ENCODE peak calls at places on chromosomes 13 and 19, in six cellular contexts. One of them, this sample, is unnamed.
A peak's percentile ranks its signal among the peaks of the same experiment; 100 is the strongest.

GRCh38 chr13:39631307-39631706 is 24.2 kb upstream of the COG6 start:
- DNase-seq in tibial artery: no peak
- DNase-seq in neural progenitor cell: no peak
- DNase-seq in adrenal gland: no peak
- DNase-seq in mammary epithelial cell: no peak
- DNase-seq in breast epithelium: no peak
- DNase-seq in this sample: no peak

GRCh38 chr19:54633401-54633800 is 3.1 kb downstream of the LILRB1 start:
- DNase-seq in tibial artery: no peak
- DNase-seq in neural progenitor cell: no peak
- DNase-seq in adrenal gland: no peak
- DNase-seq in mammary epithelial cell: no peak
- DNase-seq in breast epithelium: no peak
- DNase-seq in this sample: no peak

GRCh38 chr19:44611812-44612295 is 1.5 kb upstream of the IGSF23 start:
- DNase-seq in tibial artery: no peak
- DNase-seq in neural progenitor cell: no peak
- DNase-seq in adrenal gland: no peak
- DNase-seq in mammary epithelial cell: no peak
- DNase-seq in breast epithelium: no peak
- DNase-seq in this sample: no peak

GRCh38 chr13:76048675-76049396 is 412.7 kb downstream of the LMO7 start:
- DNase-seq in tibial artery: no peak
- DNase-seq in neural progenitor cell: no peak
- DNase-seq in adrenal gland: no peak
- DNase-seq in mammary epithelial cell: no peak
- DNase-seq in breast epithelium: no peak
- DNase-seq in this sample: no peak

GRCh38 chr13:76808927-76809326 is 77.3 kb downstream of the KCTD12 start:
- DNase-seq in tibial artery: no peak
- DNase-seq in neural progenitor cell: no peak
- DNase-seq in adrenal gland: no peak
- DNase-seq in mammary epithelial cell: no peak
- DNase-seq in breast epithelium: no peak
- DNase-seq in this sample: no peak

GRCh38 chr13:57918913-57919312 is 287.4 kb downstream of the PCDH17 start:
- DNase-seq in tibial artery: no peak
- DNase-seq in neural progenitor cell: no peak
- DNase-seq in adrenal gland: no peak
- DNase-seq in mammary epithelial cell: no peak
- DNase-seq in breast epithelium: no peak
- DNase-seq in this sample: no peak

GRCh38 chr19:49432141-49433073 is 7.2 kb downstream of the GFY start:
- DNase-seq in tibial artery: no peak
- DNase-seq in neural progenitor cell: peak; percentile 75
- DNase-seq in adrenal gland: no peak
- DNase-seq in mammary epithelial cell: no peak
- DNase-seq in breast epithelium: no peak
- DNase-seq in this sample: no peak

GRCh38 chr19:33641956-33642498 is 20.3 kb downstream of the CHST8 start:
- DNase-seq in tibial artery: no peak
- DNase-seq in neural progenitor cell: no peak
- DNase-seq in adrenal gland: no peak
- DNase-seq in mammary epithelial cell: no peak
- DNase-seq in breast epithelium: no peak
- DNase-seq in this sample: no peak

GRCh38 chr19:29672933-29673336 is 7.7 kb downstream of the PLEKHF1 start:
- DNase-seq in tibial artery: no peak
- DNase-seq in neural progenitor cell: no peak
- DNase-seq in adrenal gland: no peak
- DNase-seq in mammary epithelial cell: no peak
- DNase-seq in breast epithelium: peak; percentile 46
- DNase-seq in this sample: no peak

GRCh38 chr19:31595521-31595920 is 246.3 kb upstream of the TSHZ3 start:
- DNase-seq in tibial artery: no peak
- DNase-seq in neural progenitor cell: no peak
- DNase-seq in adrenal gland: no peak
- DNase-seq in mammary epithelial cell: no peak
- DNase-seq in breast epithelium: no peak
- DNase-seq in this sample: no peak

GRCh38 chr13:31409678-31410356 is 210.0 kb downstream of the B3GLCT start:
- DNase-seq in tibial artery: no peak
- DNase-seq in neural progenitor cell: peak; percentile 26
- DNase-seq in adrenal gland: no peak
- DNase-seq in mammary epithelial cell: peak; percentile 3
- DNase-seq in breast epithelium: no peak
- DNase-seq in this sample: no peak

GRCh38 chr13:29654807-29655547 is 59.5 kb upstream of the SLC7A1 start:
- DNase-seq in tibial artery: no peak
- DNase-seq in neural progenitor cell: no peak
- DNase-seq in adrenal gland: no peak
- DNase-seq in mammary epithelial cell: peak; percentile 66
- DNase-seq in breast epithelium: no peak
- DNase-seq in this sample: no peak

GRCh38 chr13:113546571-113547247 is 37.8 kb upstream of the TFDP1 start:
- DNase-seq in tibial artery: peak; percentile 36
- DNase-seq in neural progenitor cell: no peak
- DNase-seq in adrenal gland: no peak
- DNase-seq in mammary epithelial cell: no peak
- DNase-seq in breast epithelium: peak; percentile 47
- DNase-seq in this sample: no peak

GRCh38 chr19:32404939-32405430 is 585 bp upstream of the DPY19L3 start:
- DNase-seq in tibial artery: peak; percentile 59
- DNase-seq in neural progenitor cell: peak; percentile 84
- DNase-seq in adrenal gland: peak; percentile 79
- DNase-seq in mammary epithelial cell: no peak
- DNase-seq in breast epithelium: peak; percentile 78
- DNase-seq in this sample: peak; percentile 58

GRCh38 chr19:43749898-43750297 is 4.9 kb downstream of the SMG9 start:
- DNase-seq in tibial artery: no peak
- DNase-seq in neural progenitor cell: no peak
- DNase-seq in adrenal gland: no peak
- DNase-seq in mammary epithelial cell: no peak
- DNase-seq in breast epithelium: no peak
- DNase-seq in this sample: no peak

GRCh38 chr19:58170860-58171259 is 12.0 kb upstream of the ZNF274 start:
- DNase-seq in tibial artery: no peak
- DNase-seq in neural progenitor cell: no peak
- DNase-seq in adrenal gland: no peak
- DNase-seq in mammary epithelial cell: peak; percentile 58
- DNase-seq in breast epithelium: no peak
- DNase-seq in this sample: no peak

GRCh38 chr19:58166268-58166667 is 15.7 kb upstream of the ZNF329 start:
- DNase-seq in tibial artery: no peak
- DNase-seq in neural progenitor cell: no peak
- DNase-seq in adrenal gland: no peak
- DNase-seq in mammary epithelial cell: no peak
- DNase-seq in breast epithelium: no peak
- DNase-seq in this sample: no peak

DNA sequence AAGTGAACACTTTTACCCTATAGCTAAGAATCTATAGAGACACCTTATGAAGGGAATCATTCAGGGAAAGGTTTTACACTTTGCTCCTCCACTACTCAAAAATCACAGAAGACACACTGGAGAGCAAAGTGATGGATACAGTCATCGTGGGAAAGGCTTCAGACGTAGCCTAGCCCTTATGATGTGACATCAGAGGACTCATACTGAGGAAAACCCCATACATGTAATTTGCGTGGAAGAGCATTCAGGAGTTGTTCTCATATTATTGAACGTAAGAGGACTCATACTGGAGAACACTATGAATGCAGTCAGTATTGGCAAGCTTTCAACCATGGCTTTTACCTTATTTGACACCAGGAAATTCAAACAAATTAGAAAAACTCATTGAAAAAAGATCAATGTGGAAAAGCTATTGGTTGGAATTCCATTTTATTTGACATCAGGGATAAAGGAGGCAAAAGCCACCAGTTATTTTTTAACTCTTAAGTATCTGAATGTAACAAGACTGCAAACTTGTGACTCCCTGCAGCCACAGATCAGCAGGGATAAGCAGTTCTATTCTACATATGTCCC is 16.1 kb upstream of the ZNF274 start:
- DNase-seq in tibial artery: no peak
- DNase-seq in neural progenitor cell: no peak
- DNase-seq in adrenal gland: no peak
- DNase-seq in mammary epithelial cell: no peak
- DNase-seq in breast epithelium: no peak
- DNase-seq in this sample: no peak
- H3K9me3 ChIP-seq in tibial artery: peaks cover 92% of the 10 kb centered on the region
- H3K9me3 ChIP-seq in neural progenitor cell: peaks cover 21% of the 10 kb centered on the region
- H3K9me3 ChIP-seq in adrenal gland: peaks cover 4% of the 10 kb centered on the region
- H3K9me3 ChIP-seq in mammary epithelial cell: peaks cover 45% of the 10 kb centered on the region
- H3K9me3 ChIP-seq in breast epithelium: peaks cover 90% of the 10 kb centered on the region
- H3K9me3 ChIP-seq in this sample: no peaks in the 10 kb centered on the region

GRCh38 chr19:53136432-53136831 is 3.7 kb upstream of the ZNF415 start:
- DNase-seq in tibial artery: no peak
- DNase-seq in neural progenitor cell: no peak
- DNase-seq in adrenal gland: no peak
- DNase-seq in mammary epithelial cell: no peak
- DNase-seq in breast epithelium: no peak
- DNase-seq in this sample: no peak

GRCh38 chr19:53140351-53140750 is 7.6 kb upstream of the ZNF415 start:
- DNase-seq in tibial artery: no peak
- DNase-seq in neural progenitor cell: no peak
- DNase-seq in adrenal gland: no peak
- DNase-seq in mammary epithelial cell: no peak
- DNase-seq in breast epithelium: no peak
- DNase-seq in this sample: no peak
- H3K9me3 ChIP-seq in tibial artery: peaks cover 72% of the 10 kb centered on the region
- H3K9me3 ChIP-seq in neural progenitor cell: peaks cover 31% of the 10 kb centered on the region
- H3K9me3 ChIP-seq in adrenal gland: peaks cover 11% of the 10 kb centered on the region
- H3K9me3 ChIP-seq in mammary epithelial cell: peaks cover 45% of the 10 kb centered on the region
- H3K9me3 ChIP-seq in breast epithelium: peaks cover 69% of the 10 kb centered on the region
- H3K9me3 ChIP-seq in this sample: peaks cover 36% of the 10 kb centered on the region

GRCh38 chr19:22256856-22257255 is 29.4 kb upstream of the ZNF729 start:
- DNase-seq in tibial artery: no peak
- DNase-seq in neural progenitor cell: no peak
- DNase-seq in adrenal gland: no peak
- DNase-seq in mammary epithelial cell: no peak
- DNase-seq in breast epithelium: no peak
- DNase-seq in this sample: no peak
- H3K9me3 ChIP-seq in tibial artery: no peaks in the 10 kb centered on the region
- H3K9me3 ChIP-seq in neural progenitor cell: peaks cover 5% of the 10 kb centered on the region
- H3K9me3 ChIP-seq in adrenal gland: no peaks in the 10 kb centered on the region
- H3K9me3 ChIP-seq in mammary epithelial cell: peaks cover 39% of the 10 kb centered on the region
- H3K9me3 ChIP-seq in breast epithelium: peaks cover 5% of the 10 kb centered on the region
- H3K9me3 ChIP-seq in this sample: no peaks in the 10 kb centered on the region

GRCh38 chr19:57687363-57688010 is 5.7 kb downstream of the ZNF551 start:
- DNase-seq in tibial artery: no peak
- DNase-seq in neural progenitor cell: no peak
- DNase-seq in adrenal gland: no peak
- DNase-seq in mammary epithelial cell: no peak
- DNase-seq in breast epithelium: no peak
- DNase-seq in this sample: no peak

GRCh38 chr19:57686727-57687126 is 5.0 kb downstream of the ZNF551 start:
- DNase-seq in tibial artery: no peak
- DNase-seq in neural progenitor cell: no peak
- DNase-seq in adrenal gland: no peak
- DNase-seq in mammary epithelial cell: no peak
- DNase-seq in breast epithelium: no peak
- DNase-seq in this sample: no peak

GRCh38 chr19:57688011-57688763 is 6.4 kb downstream of the ZNF551 start:
- DNase-seq in tibial artery: no peak
- DNase-seq in neural progenitor cell: no peak
- DNase-seq in adrenal gland: no peak
- DNase-seq in mammary epithelial cell: peak; percentile 20
- DNase-seq in breast epithelium: no peak
- DNase-seq in this sample: no peak

GRCh38 chr19:57689750-57690149 is 8.0 kb downstream of the ZNF551 start:
- DNase-seq in tibial artery: no peak
- DNase-seq in neural progenitor cell: no peak
- DNase-seq in adrenal gland: no peak
- DNase-seq in mammary epithelial cell: peak; percentile 95
- DNase-seq in breast epithelium: peak; percentile 67
- DNase-seq in this sample: no peak
- H3K9me3 ChIP-seq in tibial artery: peaks cover 93% of the 10 kb centered on the region
- H3K9me3 ChIP-seq in neural progenitor cell: peaks cover 40% of the 10 kb centered on the region
- H3K9me3 ChIP-seq in adrenal gland: no peaks in the 10 kb centered on the region
- H3K9me3 ChIP-seq in mammary epithelial cell: peaks cover 54% of the 10 kb centered on the region
- H3K9me3 ChIP-seq in breast epithelium: peaks cover 87% of the 10 kb centered on the region
- H3K9me3 ChIP-seq in this sample: peaks cover 82% of the 10 kb centered on the region

DNA sequence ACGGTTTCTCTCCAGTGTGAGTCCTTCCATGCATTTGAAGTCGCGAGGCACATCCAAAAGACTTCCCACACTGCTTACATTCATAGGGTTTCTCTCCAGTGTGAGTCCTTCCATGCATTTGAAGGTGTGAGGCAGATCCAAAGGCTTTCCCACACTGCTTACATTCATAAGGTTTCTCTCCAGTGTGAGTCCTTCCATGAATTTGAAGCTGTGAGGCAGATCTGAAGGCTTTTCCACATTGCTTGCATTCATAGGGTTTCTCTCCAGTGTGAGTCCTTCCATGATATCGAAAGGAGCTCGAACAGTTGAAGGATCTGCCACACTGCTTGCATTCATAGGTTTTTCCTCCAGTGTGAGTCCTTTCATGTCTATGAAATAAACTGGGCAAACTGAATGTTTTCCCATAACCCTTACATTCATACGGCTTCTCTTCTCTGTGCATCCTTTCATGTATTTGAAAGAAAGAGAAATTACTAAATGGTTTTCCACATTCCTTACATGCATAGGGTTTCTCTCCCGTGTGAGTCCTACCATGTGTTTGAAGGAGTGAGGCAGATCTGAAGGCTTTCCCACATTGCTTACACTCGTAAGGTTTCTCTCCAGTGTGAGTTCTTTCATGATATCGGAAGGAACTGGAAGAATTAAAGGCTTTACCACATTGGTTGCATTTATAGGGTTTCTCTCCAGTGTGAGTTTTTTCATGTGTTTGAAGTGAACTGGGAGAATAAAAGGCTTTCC is 20.3 kb downstream of the ZNF433 start:
- DNase-seq in tibial artery: no peak
- DNase-seq in neural progenitor cell: no peak
- DNase-seq in adrenal gland: no peak
- DNase-seq in mammary epithelial cell: no peak
- DNase-seq in breast epithelium: no peak
- DNase-seq in this sample: no peak
- H3K9me3 ChIP-seq in tibial artery: peaks cover 44% of the 10 kb centered on the region
- H3K9me3 ChIP-seq in neural progenitor cell: peaks cover 37% of the 10 kb centered on the region
- H3K9me3 ChIP-seq in adrenal gland: peaks cover 5% of the 10 kb centered on the region
- H3K9me3 ChIP-seq in mammary epithelial cell: peaks cover 46% of the 10 kb centered on the region
- H3K9me3 ChIP-seq in breast epithelium: peaks cover 80% of the 10 kb centered on the region
- H3K9me3 ChIP-seq in this sample: peaks cover 51% of the 10 kb centered on the region

GRCh38 chr19:36418287-36419001 is at the start of gene ZFP82:
- DNase-seq in tibial artery: peak; percentile 61
- DNase-seq in neural progenitor cell: peak; percentile 95
- DNase-seq in adrenal gland: peak; percentile 83
- DNase-seq in mammary epithelial cell: peak; percentile 42
- DNase-seq in breast epithelium: peak; percentile 68
- DNase-seq in this sample: peak; percentile 72
- H3K9me3 ChIP-seq in tibial artery: no peaks in the 10 kb centered on the region
- H3K9me3 ChIP-seq in neural progenitor cell: no peaks in the 10 kb centered on the region
- H3K9me3 ChIP-seq in adrenal gland: no peaks in the 10 kb centered on the region
- H3K9me3 ChIP-seq in mammary epithelial cell: peaks cover 21% of the 10 kb centered on the region
- H3K9me3 ChIP-seq in breast epithelium: peaks cover 11% of the 10 kb centered on the region
- H3K9me3 ChIP-seq in this sample: no peaks in the 10 kb centered on the region